ENCODE peak calls at places on chromosomes 13 and 19, in nine cellular contexts. One of them, this sample, is unnamed.

GRCh38 chr13:102091231-102091630 is 310.6 kb downstream of the FGF14 start:
- DNase-seq in tibial nerve: no peak
- DNase-seq in GM12878: no peak
- DNase-seq in cardiac fibroblast: no peak
- DNase-seq in breast epithelium: no peak
- DNase-seq in keratinocyte: no peak
- DNase-seq in cardiac muscle cell: no peak
- DNase-seq in choroid plexus epithelial cell: peak
- DNase-seq in foreskin fibroblast: no peak
- DNase-seq in this sample: peak

GRCh38 chr13:41515491-41516139 is 58.3 kb downstream of the RGCC start:
- DNase-seq in tibial nerve: no peak
- DNase-seq in GM12878: no peak
- DNase-seq in cardiac fibroblast: no peak
- DNase-seq in breast epithelium: no peak
- DNase-seq in keratinocyte: no peak
- DNase-seq in cardiac muscle cell: no peak
- DNase-seq in choroid plexus epithelial cell: no peak
- DNase-seq in foreskin fibroblast: no peak
- DNase-seq in this sample: no peak

GRCh38 chr13:72384879-72385278 is 342.6 kb downstream of the MZT1 start:
- DNase-seq in tibial nerve: no peak
- DNase-seq in GM12878: no peak
- DNase-seq in cardiac fibroblast: peak
- DNase-seq in breast epithelium: no peak
- DNase-seq in keratinocyte: peak
- DNase-seq in cardiac muscle cell: peak
- DNase-seq in choroid plexus epithelial cell: peak
- DNase-seq in foreskin fibroblast: no peak
- DNase-seq in this sample: peak

GRCh38 chr13:99314640-99315176 is 7.5 kb upstream of the GPR183 start:
- DNase-seq in tibial nerve: no peak
- DNase-seq in GM12878: no peak
- DNase-seq in cardiac fibroblast: peak
- DNase-seq in breast epithelium: no peak
- DNase-seq in keratinocyte: no peak
- DNase-seq in cardiac muscle cell: peak
- DNase-seq in choroid plexus epithelial cell: peak
- DNase-seq in foreskin fibroblast: peak
- DNase-seq in this sample: peak

GRCh38 chr19:30236587-30236986 is 135.6 kb upstream of the ZNF536 start:
- DNase-seq in tibial nerve: no peak
- DNase-seq in GM12878: no peak
- DNase-seq in cardiac fibroblast: no peak
- DNase-seq in breast epithelium: no peak
- DNase-seq in keratinocyte: no peak
- DNase-seq in cardiac muscle cell: no peak
- DNase-seq in choroid plexus epithelial cell: no peak
- DNase-seq in foreskin fibroblast: no peak
- DNase-seq in this sample: no peak

GRCh38 chr19:1019980-1020867 is 699 bp downstream of the TMEM259 start:
- DNase-seq in tibial nerve: no peak
- DNase-seq in GM12878: no peak
- DNase-seq in cardiac fibroblast: no peak
- DNase-seq in breast epithelium: no peak
- DNase-seq in keratinocyte: no peak
- DNase-seq in cardiac muscle cell: no peak
- DNase-seq in choroid plexus epithelial cell: no peak
- DNase-seq in foreskin fibroblast: no peak
- DNase-seq in this sample: no peak

GRCh38 chr19:51263808-51264207 is 12.9 kb downstream of the SIGLECL1 start:
- DNase-seq in tibial nerve: no peak
- DNase-seq in GM12878: no peak
- DNase-seq in cardiac fibroblast: no peak
- DNase-seq in breast epithelium: no peak
- DNase-seq in keratinocyte: no peak
- DNase-seq in cardiac muscle cell: no peak
- DNase-seq in choroid plexus epithelial cell: no peak
- DNase-seq in foreskin fibroblast: no peak
- DNase-seq in this sample: no peak

GRCh38 chr13:45121421-45121820 is 1.1 kb downstream of the GTF2F2 start:
- DNase-seq in tibial nerve: no peak
- DNase-seq in GM12878: no peak
- DNase-seq in cardiac fibroblast: peak
- DNase-seq in breast epithelium: no peak
- DNase-seq in keratinocyte: no peak
- DNase-seq in cardiac muscle cell: peak
- DNase-seq in choroid plexus epithelial cell: peak
- DNase-seq in foreskin fibroblast: peak
- DNase-seq in this sample: peak

GRCh38 chr13:42660367-42660965 is 86.5 kb downstream of the TNFSF11 start:
- DNase-seq in tibial nerve: no peak
- DNase-seq in GM12878: no peak
- DNase-seq in cardiac fibroblast: peak
- DNase-seq in breast epithelium: no peak
- DNase-seq in keratinocyte: no peak
- DNase-seq in cardiac muscle cell: peak
- DNase-seq in choroid plexus epithelial cell: peak
- DNase-seq in foreskin fibroblast: peak
- DNase-seq in this sample: peak

DNA sequence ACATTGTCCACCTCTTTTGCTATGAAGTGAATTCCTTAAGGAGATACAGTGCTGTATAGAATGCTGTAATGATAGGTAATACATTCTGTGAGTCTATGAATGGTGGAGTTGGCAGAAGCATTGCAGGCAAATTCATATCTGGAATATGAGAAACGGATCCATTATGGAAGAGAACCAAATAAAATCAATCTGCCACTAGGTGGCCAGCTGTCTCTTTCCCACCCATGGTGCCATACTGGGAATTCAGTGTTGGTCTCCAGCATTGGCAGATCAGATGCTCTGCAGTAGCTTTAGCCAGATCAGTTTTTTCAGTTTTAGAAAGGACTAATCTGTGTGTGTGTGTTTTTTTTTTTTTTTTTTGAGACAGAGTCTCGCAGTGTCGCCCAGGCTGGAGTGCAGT is 27.6 kb downstream of the DNAJC3 start:
- DNase-seq in tibial nerve: no peak
- DNase-seq in GM12878: no peak
- DNase-seq in cardiac fibroblast: no peak
- DNase-seq in breast epithelium: no peak
- DNase-seq in keratinocyte: no peak
- DNase-seq in cardiac muscle cell: peak
- DNase-seq in choroid plexus epithelial cell: no peak
- DNase-seq in foreskin fibroblast: no peak
- DNase-seq in this sample: peak
- TF ChIP-seq CTCF in tibial nerve: no peak
- TF ChIP-seq CTCF in GM12878: peak
- TF ChIP-seq CTCF in cardiac fibroblast: peak
- TF ChIP-seq CTCF in breast epithelium: no peak
- TF ChIP-seq CTCF in keratinocyte: peak
- TF ChIP-seq CTCF in cardiac muscle cell: peak
- TF ChIP-seq CTCF in choroid plexus epithelial cell: peak
- TF ChIP-seq CTCF in foreskin fibroblast: peak
- TF ChIP-seq CTCF in this sample: peak

DNA sequence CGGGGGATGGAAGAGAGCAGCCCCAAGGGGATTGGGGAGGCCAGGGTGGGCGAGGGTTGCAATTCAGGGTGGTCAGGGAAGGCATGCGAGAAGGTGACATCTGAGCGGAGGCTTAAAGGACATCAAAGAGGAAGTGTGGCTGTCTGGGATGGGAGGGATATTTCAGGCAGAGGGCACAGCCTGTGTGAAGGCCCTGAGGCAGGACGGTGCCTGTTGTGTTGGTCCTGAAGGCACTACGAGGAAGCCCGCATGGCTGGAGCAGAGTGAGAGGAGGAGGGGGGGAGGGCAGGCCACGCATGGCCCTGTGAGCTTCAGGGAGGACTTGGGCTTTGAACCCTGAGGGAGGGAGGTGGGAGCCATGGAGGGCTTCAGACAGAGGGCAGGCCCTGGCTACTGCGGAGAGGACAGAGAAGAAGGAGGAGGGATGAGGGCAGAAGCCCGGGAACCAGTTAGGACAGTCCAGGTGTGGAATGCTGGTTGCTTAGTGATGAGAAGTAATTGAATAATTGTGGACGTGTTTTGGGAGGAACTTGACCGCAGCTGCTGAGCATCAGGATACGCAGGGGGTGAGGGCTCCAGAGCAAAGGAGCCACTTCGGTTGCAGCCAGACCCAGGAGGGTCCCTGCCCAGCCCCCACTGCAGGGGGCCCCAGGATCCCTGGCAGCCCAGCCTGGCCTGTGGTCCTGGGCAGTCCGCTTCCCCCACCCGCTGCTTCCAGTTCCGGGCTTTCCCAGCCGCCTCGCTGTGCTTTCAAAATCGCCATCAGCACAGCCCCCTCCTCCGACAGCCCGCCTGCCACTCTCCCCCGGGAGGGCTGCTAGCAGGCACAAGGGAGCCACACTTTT is 6.2 kb downstream of the TLE6 start:
- DNase-seq in tibial nerve: peak
- DNase-seq in GM12878: no peak
- DNase-seq in cardiac fibroblast: peak
- DNase-seq in breast epithelium: peak
- DNase-seq in keratinocyte: no peak
- DNase-seq in cardiac muscle cell: peak
- DNase-seq in choroid plexus epithelial cell: peak
- DNase-seq in foreskin fibroblast: no peak
- DNase-seq in this sample: peak
- H3K4me3 ChIP-seq in tibial nerve: peak
- H3K4me3 ChIP-seq in GM12878: no peak
- H3K4me3 ChIP-seq in cardiac fibroblast: peak
- H3K4me3 ChIP-seq in breast epithelium: peak
- H3K4me3 ChIP-seq in keratinocyte: no peak
- H3K4me3 ChIP-seq in cardiac muscle cell: peak
- H3K4me3 ChIP-seq in choroid plexus epithelial cell: peak
- H3K4me3 ChIP-seq in foreskin fibroblast: peak
- H3K4me3 ChIP-seq in this sample: peak

GRCh38 chr13:48006396-48006795 is 5.3 kb upstream of the SUCLA2 start:
- DNase-seq in tibial nerve: no peak
- DNase-seq in GM12878: no peak
- DNase-seq in cardiac fibroblast: peak
- DNase-seq in breast epithelium: no peak
- DNase-seq in keratinocyte: no peak
- DNase-seq in cardiac muscle cell: no peak
- DNase-seq in choroid plexus epithelial cell: no peak
- DNase-seq in foreskin fibroblast: no peak
- DNase-seq in this sample: peak

GRCh38 chr13:48000559-48001126 is 430 bp downstream of the SUCLA2 start:
- DNase-seq in tibial nerve: no peak
- DNase-seq in GM12878: no peak
- DNase-seq in cardiac fibroblast: peak
- DNase-seq in breast epithelium: no peak
- DNase-seq in keratinocyte: no peak
- DNase-seq in cardiac muscle cell: no peak
- DNase-seq in choroid plexus epithelial cell: peak
- DNase-seq in foreskin fibroblast: no peak
- DNase-seq in this sample: no peak

GRCh38 chr13:48001127-48001881 is at the start of gene SUCLA2:
- DNase-seq in tibial nerve: peak
- DNase-seq in GM12878: peak
- DNase-seq in cardiac fibroblast: peak
- DNase-seq in breast epithelium: peak
- DNase-seq in keratinocyte: no peak
- DNase-seq in cardiac muscle cell: peak
- DNase-seq in choroid plexus epithelial cell: peak
- DNase-seq in foreskin fibroblast: peak
- DNase-seq in this sample: peak

GRCh38 chr13:47999973-48000372 is 1.1 kb downstream of the SUCLA2 start:
- DNase-seq in tibial nerve: no peak
- DNase-seq in GM12878: no peak
- DNase-seq in cardiac fibroblast: no peak
- DNase-seq in breast epithelium: no peak
- DNase-seq in keratinocyte: no peak
- DNase-seq in cardiac muscle cell: no peak
- DNase-seq in choroid plexus epithelial cell: no peak
- DNase-seq in foreskin fibroblast: no peak
- DNase-seq in this sample: no peak

GRCh38 chr13:48004201-48004600 is 3.1 kb upstream of the SUCLA2 start:
- DNase-seq in tibial nerve: no peak
- DNase-seq in GM12878: no peak
- DNase-seq in cardiac fibroblast: no peak
- DNase-seq in breast epithelium: no peak
- DNase-seq in keratinocyte: no peak
- DNase-seq in cardiac muscle cell: no peak
- DNase-seq in choroid plexus epithelial cell: no peak
- DNase-seq in foreskin fibroblast: no peak
- DNase-seq in this sample: no peak
- TF ChIP-seq CTCF in tibial nerve: no peak
- TF ChIP-seq CTCF in GM12878: no peak
- TF ChIP-seq CTCF in cardiac fibroblast: no peak
- TF ChIP-seq CTCF in breast epithelium: no peak
- TF ChIP-seq CTCF in keratinocyte: no peak
- TF ChIP-seq CTCF in cardiac muscle cell: no peak
- TF ChIP-seq CTCF in choroid plexus epithelial cell: no peak
- TF ChIP-seq CTCF in foreskin fibroblast: no peak
- TF ChIP-seq CTCF in this sample: no peak

GRCh38 chr13:110106726-110107125 is 200.2 kb downstream of the COL4A1 start:
- DNase-seq in tibial nerve: no peak
- DNase-seq in GM12878: no peak
- DNase-seq in cardiac fibroblast: peak
- DNase-seq in breast epithelium: no peak
- DNase-seq in keratinocyte: no peak
- DNase-seq in cardiac muscle cell: peak
- DNase-seq in choroid plexus epithelial cell: no peak
- DNase-seq in foreskin fibroblast: peak
- DNase-seq in this sample: no peak
- H3K4me3 ChIP-seq in tibial nerve: no peak
- H3K4me3 ChIP-seq in GM12878: no peak
- H3K4me3 ChIP-seq in cardiac fibroblast: no peak
- H3K4me3 ChIP-seq in breast epithelium: no peak
- H3K4me3 ChIP-seq in keratinocyte: no peak
- H3K4me3 ChIP-seq in cardiac muscle cell: no peak
- H3K4me3 ChIP-seq in choroid plexus epithelial cell: no peak
- H3K4me3 ChIP-seq in foreskin fibroblast: no peak
- H3K4me3 ChIP-seq in this sample: no peak

DNA sequence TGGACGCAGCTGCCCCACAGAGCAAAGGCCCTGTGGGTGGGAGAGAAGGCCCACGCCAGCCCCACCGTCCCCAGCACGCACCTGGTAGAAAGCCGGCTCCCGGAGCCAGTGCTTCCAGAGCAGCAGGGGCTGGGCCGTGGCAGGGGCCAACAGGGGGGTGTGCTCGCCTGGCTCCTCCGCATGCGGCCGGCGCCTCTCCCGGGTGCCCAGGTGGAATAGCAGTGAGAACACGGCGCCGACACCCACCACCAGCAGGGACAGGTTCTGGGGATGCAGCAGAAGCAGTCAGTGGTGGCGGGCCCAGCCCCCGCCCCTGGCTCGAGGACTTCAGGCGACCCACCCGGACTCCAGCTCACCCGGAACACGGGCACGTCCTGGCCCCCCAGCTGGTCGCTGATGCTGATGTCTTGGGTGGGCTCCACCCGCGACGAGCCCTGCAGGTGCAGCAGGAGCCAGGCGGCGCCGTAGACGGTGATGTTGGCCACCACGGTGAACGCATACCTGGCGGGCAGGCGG is 8.9 kb downstream of the TEKTIP1 start:
- DNase-seq in tibial nerve: no peak
- DNase-seq in GM12878: no peak
- DNase-seq in cardiac fibroblast: no peak
- DNase-seq in breast epithelium: no peak
- DNase-seq in keratinocyte: no peak
- DNase-seq in cardiac muscle cell: no peak
- DNase-seq in choroid plexus epithelial cell: no peak
- DNase-seq in foreskin fibroblast: no peak
- DNase-seq in this sample: no peak
- TF ChIP-seq CTCF in tibial nerve: no peak
- TF ChIP-seq CTCF in GM12878: no peak
- TF ChIP-seq CTCF in cardiac fibroblast: no peak
- TF ChIP-seq CTCF in breast epithelium: no peak
- TF ChIP-seq CTCF in keratinocyte: no peak
- TF ChIP-seq CTCF in cardiac muscle cell: no peak
- TF ChIP-seq CTCF in choroid plexus epithelial cell: no peak
- TF ChIP-seq CTCF in foreskin fibroblast: no peak
- TF ChIP-seq CTCF in this sample: no peak

GRCh38 chr19:55276720-55277430 is 3.0 kb downstream of the HSPBP1 start:
- DNase-seq in tibial nerve: no peak
- DNase-seq in GM12878: no peak
- DNase-seq in cardiac fibroblast: no peak
- DNase-seq in breast epithelium: no peak
- DNase-seq in keratinocyte: no peak
- DNase-seq in cardiac muscle cell: no peak
- DNase-seq in choroid plexus epithelial cell: no peak
- DNase-seq in foreskin fibroblast: no peak
- DNase-seq in this sample: no peak
- H3K4me3 ChIP-seq in tibial nerve: no peak
- H3K4me3 ChIP-seq in GM12878: peak
- H3K4me3 ChIP-seq in cardiac fibroblast: no peak
- H3K4me3 ChIP-seq in breast epithelium: no peak
- H3K4me3 ChIP-seq in keratinocyte: no peak
- H3K4me3 ChIP-seq in cardiac muscle cell: no peak
- H3K4me3 ChIP-seq in choroid plexus epithelial cell: no peak
- H3K4me3 ChIP-seq in foreskin fibroblast: no peak
- H3K4me3 ChIP-seq in this sample: no peak